ENCODE peak calls at places on chromosomes 7 and 10, in five cellular contexts. Y is HCT116, K is mesenchymal stem cell, P is mammary epithelial cell, D is IMR-90. Q is an unnamed sample.

GRCh38 chr7:117008849-117009531 is 55.7 kb downstream of the ST7 start:
- DNase-seq in K (peak; percentile 87), D (peak; percentile 69), P (peak; percentile 84), Y (no peak), Q (no peak)

GRCh38 chr7:134357486-134357885 is 40.8 kb upstream of the SLC35B4 start:
- DNase-seq in P (no peak), D (no peak), Y (no peak), K (no peak), Q (peak; percentile 58)

GRCh38 chr10:80772596-80772995 is 234.9 kb downstream of the SH2D4B start:
- DNase-seq in P (no peak), Y (no peak), D (no peak), K (no peak), Q (no peak)

GRCh38 chr7:144255471-144255897 is 9.1 kb downstream of the OR2A7 start:
- DNase-seq in Y (no peak), K (peak; percentile 0), P (no peak), D (no peak), Q (no peak)

GRCh38 chr7:19520392-19520791 is 188.4 kb downstream of the POLR1F start:
- DNase-seq in Y (no peak), D (no peak), P (no peak), K (no peak), Q (no peak)

GRCh38 chr7:109745677-109746410 is 1176.2 kb downstream of the DNAJB9 start:
- DNase-seq in D (no peak), K (no peak), P (no peak), Y (no peak), Q (no peak)

GRCh38 chr10:6601224-6601805 is 21.2 kb upstream of the PRKCQ start:
- DNase-seq in K (no peak), D (no peak), Y (no peak), P (no peak), Q (no peak)

GRCh38 chr7:74542558-74543117 is 88.9 kb downstream of the GTF2IRD1 start:
- DNase-seq in Y (no peak), P (peak; percentile 83), D (no peak), K (no peak), Q (no peak)

GRCh38 chr10:123377883-123378282 is 223.7 kb downstream of the BUB3 start:
- DNase-seq in P (peak; percentile 26), D (no peak), Y (no peak), K (no peak), Q (no peak)

GRCh38 chr10:48556065-48556464 is 48.8 kb downstream of the ARHGAP22 start:
- DNase-seq in P (no peak), K (no peak), Y (no peak), D (no peak), Q (no peak)

GRCh38 chr7:44307905-44308740 is 17.3 kb downstream of the CAMK2B start:
- DNase-seq in K (no peak), Y (no peak), D (no peak), P (peak; percentile 83), Q (no peak)

GRCh38 chr7:122902751-122903495 is 16.7 kb upstream of the CADPS2 start:
- DNase-seq in P (peak; percentile 4), Y (no peak), K (no peak), D (no peak), Q (no peak)

GRCh38 chr10:23341004-23341403 is 3.6 kb downstream of the C10orf67 start:
- DNase-seq in P (no peak), K (peak; percentile 45), Y (no peak), D (peak; percentile 30), Q (no peak)

GRCh38 chr10:23342213-23342884 is 2.2 kb downstream of the C10orf67 start:
- DNase-seq in D (no peak), Y (no peak), P (no peak), K (no peak), Q (no peak)

GRCh38 chr10:23345861-23346260 is 1.3 kb upstream of the C10orf67 start:
- DNase-seq in K (peak; percentile 89), D (peak; percentile 94), Y (no peak), P (peak; percentile 97), Q (no peak)

GRCh38 chr10:23343591-23344225 is 889 bp downstream of the C10orf67 start:
- DNase-seq in P (peak; percentile 55), Y (no peak), D (peak; percentile 30), K (peak; percentile 30), Q (no peak)

DNA sequence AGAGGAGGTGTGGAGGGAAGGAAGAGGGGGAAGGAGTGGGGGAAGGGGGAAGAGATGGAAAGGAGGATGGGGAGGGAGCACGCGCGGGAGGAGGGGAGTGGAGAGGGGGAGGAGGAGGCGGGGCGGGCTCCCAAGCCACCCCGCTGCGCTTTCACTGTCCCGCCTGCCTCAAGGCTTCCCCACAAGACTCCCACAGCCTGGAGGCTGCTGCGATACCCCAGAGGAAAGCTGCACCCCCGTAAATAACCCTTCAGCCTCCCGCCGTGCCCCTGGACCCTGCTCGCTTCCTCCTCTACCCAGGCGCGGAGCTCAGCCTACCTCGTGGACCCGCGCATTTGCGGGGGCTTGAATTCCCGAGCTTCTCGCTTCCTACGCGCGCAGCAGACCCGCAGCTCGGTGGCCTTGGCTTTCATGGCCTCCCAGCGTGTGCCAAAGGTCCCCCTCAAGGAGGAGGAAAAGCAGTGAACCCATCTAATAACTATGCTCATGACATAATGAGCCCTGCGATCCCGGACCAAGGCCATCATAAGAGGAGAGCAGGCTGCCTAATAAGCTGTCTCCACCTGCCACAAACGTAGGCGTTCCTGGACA is at the start of gene C10orf67:
- DNase-seq in Y (no peak), K (peak; percentile 49), P (peak; percentile 43), D (peak; percentile 39), Q (no peak)
- H3K4me2 ChIP-seq in Y (no peak within 1 kb of the TSS), K (peak within 1 kb of the TSS; percentile 97), P (peak within 1 kb of the TSS; percentile 99), D (peak within 1 kb of the TSS; percentile 91), Q (no peak within 1 kb of the TSS)

GRCh38 chr7:25894902-25895791 is 256.9 kb upstream of the NFE2L3 start:
- DNase-seq in D (peak; percentile 2), Y (peak; percentile 18), P (peak; percentile 17), K (peak; percentile 38), Q (peak; percentile 89)

GRCh38 chr7:25900245-25900644 is 251.8 kb upstream of the NFE2L3 start:
- DNase-seq in P (no peak), Y (no peak), D (no peak), K (no peak), Q (no peak)

GRCh38 chr7:25895792-25896171 is 256.2 kb upstream of the NFE2L3 start:
- DNase-seq in P (no peak), Y (no peak), K (no peak), D (no peak), Q (no peak)

GRCh38 chr7:25894002-25894901 is 257.7 kb upstream of the NFE2L3 start:
- DNase-seq in P (peak; percentile 88), K (no peak), D (no peak), Y (peak; percentile 61), Q (peak; percentile 90)

GRCh38 chr7:25897261-25897782 is 254.7 kb upstream of the NFE2L3 start:
- DNase-seq in Y (no peak), K (no peak), P (no peak), D (no peak), Q (no peak)
- H2AFZ ChIP-seq in Y (no peak overlapping the region), K (no peak overlapping the region), P (no peak overlapping the region), D (no peak overlapping the region), Q (peak overlapping the region; percentile 46)

GRCh38 chr7:22214000-22214399 is 143.0 kb downstream of the RAPGEF5 start:
- DNase-seq in D (no peak), P (no peak), Y (no peak), K (no peak), Q (no peak)
- H3K4me2 ChIP-seq in D (no peak overlapping the region), P (no peak overlapping the region), Y (no peak overlapping the region), K (no peak overlapping the region), Q (no peak overlapping the region)

GRCh38 chr10:97596101-97597055 is 6.9 kb downstream of the C10orf62 start:
- DNase-seq in P (peak; percentile 78), D (peak; percentile 86), Y (peak; percentile 65), K (peak; percentile 90), Q (no peak)
- H2AFZ ChIP-seq in P (peak overlapping the region; percentile 12), D (peak overlapping the region; percentile 82), Y (peak overlapping the region; percentile 1), K (peak overlapping the region; percentile 29), Q (no peak overlapping the region)

GRCh38 chr7:121633186-121633585 is 237.1 kb upstream of the FAM3C start:
- DNase-seq in D (no peak), Y (no peak), K (no peak), P (no peak), Q (no peak)

DNA sequence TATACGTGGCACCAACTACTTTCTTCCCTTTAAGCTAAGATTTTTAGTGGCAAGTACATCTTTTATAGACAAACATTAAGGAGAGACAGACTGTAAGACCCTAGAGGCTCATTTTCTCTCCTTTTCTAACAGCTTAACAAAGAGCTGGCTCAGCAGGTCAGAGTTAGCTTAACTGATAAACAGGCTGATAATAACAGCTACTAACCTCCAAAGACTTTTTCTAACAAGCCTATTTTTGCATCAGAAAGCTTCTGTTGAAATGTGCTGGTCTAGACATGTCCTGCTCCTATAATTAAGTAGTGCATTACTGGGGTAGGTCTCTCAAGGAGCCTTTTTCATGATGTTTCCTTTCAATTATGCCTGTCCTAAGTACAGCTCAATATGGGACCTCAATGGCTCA is 238.2 kb upstream of the FAM3C start:
- DNase-seq in D (no peak), P (peak; percentile 4), Y (no peak), K (no peak), Q (no peak)
- H3K4me2 ChIP-seq in D (no peak overlapping the region), P (no peak overlapping the region), Y (no peak overlapping the region), K (no peak overlapping the region), Q (no peak overlapping the region)

GRCh38 chr7:92889081-92889480 is 52.7 kb upstream of the CDK6 start:
- DNase-seq in Y (no peak), D (no peak), K (no peak), P (no peak), Q (no peak)
- H2AFZ ChIP-seq in Y (no peak overlapping the region), D (no peak overlapping the region), K (no peak overlapping the region), P (no peak overlapping the region), Q (no peak overlapping the region)

DNA sequence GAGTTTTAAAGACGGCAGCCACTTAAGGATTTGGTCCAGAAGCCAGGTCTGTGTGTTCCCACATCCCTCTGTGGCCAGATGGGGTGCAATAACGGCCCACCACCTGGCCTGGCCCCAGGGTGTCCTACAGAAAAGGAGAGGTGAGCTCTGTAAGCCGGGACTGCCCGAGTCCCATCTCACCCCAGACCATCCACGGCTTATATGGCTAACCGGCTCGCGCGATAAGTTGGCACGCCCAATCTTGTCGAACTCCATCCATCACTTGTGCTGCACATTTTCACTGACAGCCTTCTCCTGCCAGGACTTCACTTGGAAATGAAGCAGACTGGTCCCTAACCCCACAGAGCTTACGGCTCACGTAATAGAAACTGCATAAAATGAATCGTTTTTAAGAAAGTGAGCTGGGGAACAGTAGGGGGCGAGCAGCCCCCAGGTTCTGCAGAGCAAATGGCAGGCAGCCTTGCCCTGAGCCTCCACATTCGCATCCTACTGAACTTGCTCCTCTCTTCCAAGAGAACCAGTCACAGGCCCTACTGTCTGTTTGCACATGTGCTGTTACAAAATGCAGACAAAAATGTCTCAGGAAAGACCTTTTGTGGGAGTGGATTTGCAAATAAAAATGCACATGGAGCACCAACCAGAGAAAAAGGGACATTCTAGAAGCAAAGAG is 98.2 kb downstream of the TNS3 start:
- DNase-seq in K (peak; percentile 46), Y (no peak), P (no peak), D (peak; percentile 38), Q (peak; percentile 58)
- H3K4me2 ChIP-seq in K (no peak overlapping the region), Y (no peak overlapping the region), P (no peak overlapping the region), D (no peak overlapping the region), Q (no peak overlapping the region)

DNA sequence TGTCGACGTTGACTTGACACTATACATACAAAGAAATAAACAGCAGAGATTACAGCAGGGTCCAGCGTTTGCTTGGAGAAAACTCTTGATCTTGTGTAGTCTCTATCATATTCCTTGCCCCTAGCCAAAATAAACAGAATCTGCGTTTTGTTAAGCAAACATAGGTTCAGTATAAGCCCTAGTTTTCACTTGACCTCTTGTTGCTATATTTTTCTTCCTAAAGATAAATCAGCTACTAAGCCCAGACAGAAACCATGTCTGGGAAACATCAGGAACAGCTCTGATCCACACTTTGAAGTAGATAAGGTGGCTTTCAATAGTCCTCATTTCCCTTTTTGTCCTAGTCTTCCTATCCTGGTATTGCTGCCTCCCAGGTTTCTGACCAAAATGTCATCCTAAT is 328.2 kb upstream of the MAGI2 start:
- DNase-seq in K (peak; percentile 69), P (no peak), D (no peak), Y (no peak), Q (no peak)
- H2AFZ ChIP-seq in K (no peak overlapping the region), P (no peak overlapping the region), D (no peak overlapping the region), Y (peak overlapping the region; percentile 3), Q (no peak overlapping the region)

Q was measured in Karpas-422.